ENCODE peak calls at places on chromosomes 2 and 18, in ten cellular contexts. One of them, this sample, is unnamed.
A peak's percentile ranks its signal among the peaks of the same experiment; 100 is the strongest.

GRCh38 chr2:120316528-120317179 is 29.3 kb upstream of the INHBB start:
- DNase-seq in PC-3: no peak
- DNase-seq in tibial artery: no peak
- DNase-seq in keratinocyte: no peak
- DNase-seq in IMR-90: no peak
- DNase-seq in left lung: no peak
- DNase-seq in prostate gland: no peak
- DNase-seq in hepatocyte: no peak
- DNase-seq in heart left ventricle: no peak
- DNase-seq in mammary epithelial cell: no peak
- DNase-seq in this sample: peak; percentile 27

GRCh38 chr18:39205565-39205964 is 1640.0 kb upstream of the CELF4 start:
- DNase-seq in PC-3: no peak
- DNase-seq in tibial artery: no peak
- DNase-seq in keratinocyte: no peak
- DNase-seq in IMR-90: no peak
- DNase-seq in left lung: no peak
- DNase-seq in prostate gland: no peak
- DNase-seq in hepatocyte: no peak
- DNase-seq in heart left ventricle: no peak
- DNase-seq in mammary epithelial cell: peak; percentile 6
- DNase-seq in this sample: no peak

GRCh38 chr2:28565720-28566295 is 69.9 kb downstream of the PLB1 start:
- DNase-seq in PC-3: no peak
- DNase-seq in tibial artery: no peak
- DNase-seq in keratinocyte: peak; percentile 89
- DNase-seq in IMR-90: no peak
- DNase-seq in left lung: peak; percentile 19
- DNase-seq in prostate gland: peak; percentile 90
- DNase-seq in hepatocyte: no peak
- DNase-seq in heart left ventricle: no peak
- DNase-seq in mammary epithelial cell: peak; percentile 95
- DNase-seq in this sample: no peak

GRCh38 chr2:228535396-228535795 is 353.9 kb upstream of the SPHKAP start:
- DNase-seq in PC-3: peak; percentile 37
- DNase-seq in tibial artery: no peak
- DNase-seq in keratinocyte: no peak
- DNase-seq in IMR-90: no peak
- DNase-seq in left lung: no peak
- DNase-seq in prostate gland: no peak
- DNase-seq in hepatocyte: no peak
- DNase-seq in heart left ventricle: no peak
- DNase-seq in mammary epithelial cell: no peak
- DNase-seq in this sample: no peak

GRCh38 chr2:41966431-41966893 is 81.4 kb upstream of the PKDCC start:
- DNase-seq in PC-3: peak; percentile 96
- DNase-seq in tibial artery: peak; percentile 93
- DNase-seq in keratinocyte: no peak
- DNase-seq in IMR-90: peak; percentile 96
- DNase-seq in left lung: peak; percentile 84
- DNase-seq in prostate gland: peak; percentile 27
- DNase-seq in hepatocyte: peak; percentile 69
- DNase-seq in heart left ventricle: peak; percentile 87
- DNase-seq in mammary epithelial cell: peak; percentile 83
- DNase-seq in this sample: peak; percentile 85

GRCh38 chr2:150630587-150631235 is 143.2 kb upstream of the RND3 start:
- DNase-seq in PC-3: no peak
- DNase-seq in tibial artery: no peak
- DNase-seq in keratinocyte: no peak
- DNase-seq in IMR-90: peak; percentile 32
- DNase-seq in left lung: no peak
- DNase-seq in prostate gland: no peak
- DNase-seq in hepatocyte: peak; percentile 45
- DNase-seq in heart left ventricle: no peak
- DNase-seq in mammary epithelial cell: no peak
- DNase-seq in this sample: no peak

GRCh38 chr2:9565436-9566153 is 10.0 kb upstream of the ADAM17 start:
- DNase-seq in PC-3: peak; percentile 94
- DNase-seq in tibial artery: peak; percentile 97
- DNase-seq in keratinocyte: no peak
- DNase-seq in IMR-90: peak; percentile 96
- DNase-seq in left lung: peak; percentile 87
- DNase-seq in prostate gland: peak; percentile 54
- DNase-seq in hepatocyte: peak; percentile 77
- DNase-seq in heart left ventricle: peak; percentile 85
- DNase-seq in mammary epithelial cell: peak; percentile 94
- DNase-seq in this sample: no peak

GRCh38 chr2:216678813-216679657 is 16.3 kb downstream of the IGFBP5 start:
- DNase-seq in PC-3: no peak
- DNase-seq in tibial artery: no peak
- DNase-seq in keratinocyte: no peak
- DNase-seq in IMR-90: no peak
- DNase-seq in left lung: no peak
- DNase-seq in prostate gland: no peak
- DNase-seq in hepatocyte: no peak
- DNase-seq in heart left ventricle: no peak
- DNase-seq in mammary epithelial cell: no peak
- DNase-seq in this sample: no peak

GRCh38 chr2:196277002-196277401 is 105.6 kb upstream of the STK17B start:
- DNase-seq in PC-3: peak; percentile 59
- DNase-seq in tibial artery: no peak
- DNase-seq in keratinocyte: no peak
- DNase-seq in IMR-90: peak; percentile 64
- DNase-seq in left lung: no peak
- DNase-seq in prostate gland: no peak
- DNase-seq in hepatocyte: peak; percentile 22
- DNase-seq in heart left ventricle: no peak
- DNase-seq in mammary epithelial cell: peak; percentile 28
- DNase-seq in this sample: no peak

GRCh38 chr2:8587920-8588830 is 93.7 kb upstream of the ID2 start:
- DNase-seq in PC-3: no peak
- DNase-seq in tibial artery: no peak
- DNase-seq in keratinocyte: no peak
- DNase-seq in IMR-90: no peak
- DNase-seq in left lung: no peak
- DNase-seq in prostate gland: no peak
- DNase-seq in hepatocyte: no peak
- DNase-seq in heart left ventricle: no peak
- DNase-seq in mammary epithelial cell: no peak
- DNase-seq in this sample: no peak

GRCh38 chr2:215878476-215879063 is 134.8 kb downstream of the MREG start:
- DNase-seq in PC-3: peak; percentile 73
- DNase-seq in tibial artery: no peak
- DNase-seq in keratinocyte: no peak
- DNase-seq in IMR-90: peak; percentile 55
- DNase-seq in left lung: no peak
- DNase-seq in prostate gland: no peak
- DNase-seq in hepatocyte: no peak
- DNase-seq in heart left ventricle: no peak
- DNase-seq in mammary epithelial cell: peak; percentile 51
- DNase-seq in this sample: no peak

GRCh38 chr18:5975111-5975622 is 79.8 kb upstream of the TMEM200C start:
- DNase-seq in PC-3: peak; percentile 74
- DNase-seq in tibial artery: no peak
- DNase-seq in keratinocyte: no peak
- DNase-seq in IMR-90: peak; percentile 89
- DNase-seq in left lung: no peak
- DNase-seq in prostate gland: no peak
- DNase-seq in hepatocyte: no peak
- DNase-seq in heart left ventricle: no peak
- DNase-seq in mammary epithelial cell: peak; percentile 1
- DNase-seq in this sample: no peak

GRCh38 chr2:175877845-175878563 is 124.1 kb downstream of the LNPK start:
- DNase-seq in PC-3: no peak
- DNase-seq in tibial artery: peak; percentile 24
- DNase-seq in keratinocyte: no peak
- DNase-seq in IMR-90: peak; percentile 18
- DNase-seq in left lung: no peak
- DNase-seq in prostate gland: no peak
- DNase-seq in hepatocyte: no peak
- DNase-seq in heart left ventricle: no peak
- DNase-seq in mammary epithelial cell: no peak
- DNase-seq in this sample: no peak

GRCh38 chr2:144462266-144462665 is 57.7 kb downstream of the ZEB2 start:
- DNase-seq in PC-3: no peak
- DNase-seq in tibial artery: no peak
- DNase-seq in keratinocyte: no peak
- DNase-seq in IMR-90: no peak
- DNase-seq in left lung: no peak
- DNase-seq in prostate gland: no peak
- DNase-seq in hepatocyte: no peak
- DNase-seq in heart left ventricle: no peak
- DNase-seq in mammary epithelial cell: no peak
- DNase-seq in this sample: no peak
- H3K27ac ChIP-seq in PC-3: no peak overlapping the region
- H3K27ac ChIP-seq in tibial artery: peak overlapping the region; percentile 53
- H3K27ac ChIP-seq in keratinocyte: no peak overlapping the region
- H3K27ac ChIP-seq in IMR-90: no peak overlapping the region
- H3K27ac ChIP-seq in left lung: peak overlapping the region; percentile 42
- H3K27ac ChIP-seq in prostate gland: no peak overlapping the region
- H3K27ac ChIP-seq in hepatocyte: no peak overlapping the region
- H3K27ac ChIP-seq in heart left ventricle: peak overlapping the region; percentile 75
- H3K27ac ChIP-seq in mammary epithelial cell: no peak overlapping the region
- H3K27ac ChIP-seq in this sample: peak overlapping the region; percentile 92

DNA sequence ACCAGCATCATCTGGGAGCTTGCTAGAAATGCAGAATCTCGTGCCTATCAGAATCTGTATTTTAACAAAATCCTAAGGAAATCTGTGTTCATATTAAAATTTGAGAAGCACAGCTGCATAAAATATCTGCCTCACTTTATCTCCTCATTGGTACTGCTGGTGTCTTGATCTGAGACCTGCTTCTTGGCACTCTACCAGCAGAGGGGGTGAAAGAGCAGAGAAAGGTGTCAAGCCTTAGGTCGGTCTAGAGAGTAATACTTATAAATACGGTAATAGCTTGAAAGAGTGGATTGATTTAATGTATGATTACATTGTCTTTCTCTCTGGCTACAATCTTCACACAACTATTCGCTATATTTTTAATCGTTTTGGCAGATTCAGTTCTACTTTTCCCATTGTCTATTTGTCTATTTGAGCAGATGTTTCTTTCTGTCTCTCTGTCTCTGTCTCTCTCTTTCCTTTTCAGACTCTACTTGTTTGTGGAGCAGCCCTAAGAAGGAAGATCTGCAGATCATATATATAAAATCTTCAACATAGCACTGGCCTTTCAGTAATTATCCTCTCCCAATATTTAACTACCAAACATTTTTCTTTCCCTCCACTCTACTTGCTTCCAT is 1.7 kb upstream of the GCG start:
- DNase-seq in PC-3: peak; percentile 81
- DNase-seq in tibial artery: peak; percentile 50
- DNase-seq in keratinocyte: peak; percentile 5
- DNase-seq in IMR-90: peak; percentile 49
- DNase-seq in left lung: peak; percentile 39
- DNase-seq in prostate gland: no peak
- DNase-seq in hepatocyte: peak; percentile 80
- DNase-seq in heart left ventricle: no peak
- DNase-seq in mammary epithelial cell: peak; percentile 58
- DNase-seq in this sample: no peak
- TF ChIP-seq CTCF in PC-3: peak; percentile 87
- TF ChIP-seq CTCF in tibial artery: peak; percentile 34
- TF ChIP-seq CTCF in keratinocyte: peak; percentile 76
- TF ChIP-seq CTCF in IMR-90: peak; percentile 56
- TF ChIP-seq CTCF in left lung: peak; percentile 49
- TF ChIP-seq CTCF in prostate gland: no peak
- TF ChIP-seq CTCF in hepatocyte: peak; percentile 72
- TF ChIP-seq CTCF in heart left ventricle: peak; percentile 40
- TF ChIP-seq CTCF in mammary epithelial cell: peak; percentile 87
- TF ChIP-seq CTCF in this sample: peak; percentile 26

DNA sequence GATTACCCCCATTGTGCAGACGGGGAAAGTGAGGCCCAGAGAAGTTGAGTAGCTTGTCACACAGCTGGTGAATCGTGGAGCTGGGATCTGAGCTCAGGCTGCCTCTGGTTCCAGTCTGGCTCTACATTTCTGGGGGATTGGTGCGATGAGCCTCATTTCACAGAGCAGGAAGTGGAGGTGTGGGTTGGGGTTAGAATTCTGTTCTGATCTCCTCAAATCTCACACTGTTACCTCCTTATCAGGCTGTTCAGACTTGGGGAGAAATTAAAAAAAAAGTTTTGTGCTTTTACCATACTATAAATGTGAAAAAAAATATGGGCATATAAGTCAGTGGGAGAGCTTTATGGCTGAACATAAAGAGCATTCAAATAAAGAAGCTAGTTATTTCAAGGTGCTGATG is 21.6 kb downstream of the SH3RF3 start:
- DNase-seq in PC-3: no peak
- DNase-seq in tibial artery: no peak
- DNase-seq in keratinocyte: no peak
- DNase-seq in IMR-90: no peak
- DNase-seq in left lung: no peak
- DNase-seq in prostate gland: no peak
- DNase-seq in hepatocyte: no peak
- DNase-seq in heart left ventricle: no peak
- DNase-seq in mammary epithelial cell: no peak
- DNase-seq in this sample: no peak
- H3K27ac ChIP-seq in PC-3: no peak overlapping the region
- H3K27ac ChIP-seq in tibial artery: no peak overlapping the region
- H3K27ac ChIP-seq in keratinocyte: no peak overlapping the region
- H3K27ac ChIP-seq in IMR-90: no peak overlapping the region
- H3K27ac ChIP-seq in left lung: no peak overlapping the region
- H3K27ac ChIP-seq in prostate gland: no peak overlapping the region
- H3K27ac ChIP-seq in hepatocyte: no peak overlapping the region
- H3K27ac ChIP-seq in heart left ventricle: no peak overlapping the region
- H3K27ac ChIP-seq in mammary epithelial cell: no peak overlapping the region
- H3K27ac ChIP-seq in this sample: no peak overlapping the region

GRCh38 chr2:16774980-16775963 is 109.6 kb upstream of the CYRIA start:
- DNase-seq in PC-3: no peak
- DNase-seq in tibial artery: no peak
- DNase-seq in keratinocyte: no peak
- DNase-seq in IMR-90: no peak
- DNase-seq in left lung: no peak
- DNase-seq in prostate gland: no peak
- DNase-seq in hepatocyte: peak; percentile 51
- DNase-seq in heart left ventricle: no peak
- DNase-seq in mammary epithelial cell: no peak
- DNase-seq in this sample: peak; percentile 65
- TF ChIP-seq CTCF in PC-3: no peak
- TF ChIP-seq CTCF in tibial artery: no peak
- TF ChIP-seq CTCF in keratinocyte: peak; percentile 26
- TF ChIP-seq CTCF in IMR-90: no peak
- TF ChIP-seq CTCF in left lung: no peak
- TF ChIP-seq CTCF in prostate gland: no peak
- TF ChIP-seq CTCF in hepatocyte: peak; percentile 55
- TF ChIP-seq CTCF in heart left ventricle: no peak
- TF ChIP-seq CTCF in mammary epithelial cell: no peak
- TF ChIP-seq CTCF in this sample: peak; percentile 47

DNA sequence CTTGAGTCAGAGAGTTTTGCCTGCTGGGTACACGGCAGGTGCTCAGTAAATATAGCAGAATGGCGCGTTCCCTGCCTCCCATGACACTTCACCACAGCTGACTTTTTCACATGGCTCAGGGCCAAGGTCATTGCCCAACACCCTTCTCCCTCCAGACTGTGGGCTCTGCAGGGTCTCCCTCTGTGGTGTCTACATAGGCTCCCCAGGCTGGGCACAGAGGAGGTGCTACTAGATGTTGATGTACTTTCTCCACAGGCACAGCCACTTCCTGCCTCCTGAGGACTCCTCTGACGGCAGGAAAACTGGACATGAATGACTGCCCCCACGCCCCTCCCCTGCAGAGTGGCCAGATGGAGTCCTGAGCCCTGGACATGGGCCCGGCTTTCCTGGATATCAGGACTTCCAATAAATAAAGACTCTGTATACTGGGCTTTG is 4.2 kb downstream of the CHCHD5 start:
- DNase-seq in PC-3: no peak
- DNase-seq in tibial artery: no peak
- DNase-seq in keratinocyte: no peak
- DNase-seq in IMR-90: no peak
- DNase-seq in left lung: no peak
- DNase-seq in prostate gland: no peak
- DNase-seq in hepatocyte: no peak
- DNase-seq in heart left ventricle: no peak
- DNase-seq in mammary epithelial cell: no peak
- DNase-seq in this sample: no peak
- H3K27ac ChIP-seq in PC-3: no peak overlapping the region
- H3K27ac ChIP-seq in tibial artery: no peak overlapping the region
- H3K27ac ChIP-seq in keratinocyte: no peak overlapping the region
- H3K27ac ChIP-seq in IMR-90: no peak overlapping the region
- H3K27ac ChIP-seq in left lung: no peak overlapping the region
- H3K27ac ChIP-seq in prostate gland: no peak overlapping the region
- H3K27ac ChIP-seq in hepatocyte: no peak overlapping the region
- H3K27ac ChIP-seq in heart left ventricle: no peak overlapping the region
- H3K27ac ChIP-seq in mammary epithelial cell: no peak overlapping the region
- H3K27ac ChIP-seq in this sample: no peak overlapping the region